ENCODE peak calls at places on chromosome 1, in six cellular contexts. L, Y, P, J, H and F are unnamed samples.

GRCh38 chr1:1237874-1238701 is 6.1 kb downstream of the B3GALT6 start:
- DNase-seq in L (no peak), Y (no peak), P (no peak), J (no peak), H (no peak), F (no peak)

GRCh38 chr1:63773815-63774616 is at the start of gene ROR1:
- DNase-seq in L (peak), Y (no peak), P (peak), J (peak), H (peak), F (peak)

GRCh38 chr1:214569357-214570004 is 18.1 kb upstream of the PTPN14 start:
- DNase-seq in L (no peak), Y (no peak), P (peak), J (no peak), H (no peak), F (no peak)

GRCh38 chr1:46767649-46768282 is 31.1 kb upstream of the CYP4B1 start:
- DNase-seq in L (peak), Y (no peak), P (no peak), J (no peak), H (no peak), F (no peak)

GRCh38 chr1:73943270-73943669 is 254.7 kb downstream of the LRRIQ3 start:
- DNase-seq in L (no peak), Y (no peak), P (no peak), J (no peak), H (no peak), F (no peak)

GRCh38 chr1:40036574-40036973 is 4.0 kb upstream of the CAP1 start:
- DNase-seq in L (no peak), Y (no peak), P (peak), J (peak), H (no peak), F (peak)

GRCh38 chr1:28056129-28056925 is 32.1 kb downstream of the EYA3 start:
- DNase-seq in L (peak), Y (no peak), P (no peak), J (no peak), H (no peak), F (no peak)

GRCh38 chr1:54805981-54806381 is 4.9 kb upstream of the TTC22 start:
- DNase-seq in L (no peak), Y (no peak), P (no peak), J (no peak), H (no peak), F (no peak)

GRCh38 chr1:60345621-60346020 is 272.1 kb upstream of the C1orf87 start:
- DNase-seq in L (no peak), Y (no peak), P (peak), J (no peak), H (no peak), F (no peak)

GRCh38 chr1:221171768-221172167 is 292.5 kb downstream of the HLX start:
- DNase-seq in L (no peak), Y (no peak), P (no peak), J (no peak), H (no peak), F (no peak)

GRCh38 chr1:62539028-62539447 is 58.3 kb upstream of the ANGPTL3 start:
- DNase-seq in L (no peak), Y (no peak), P (no peak), J (no peak), H (no peak), F (no peak)

GRCh38 chr1:116795482-116795829 is 41.2 kb downstream of the CD2 start:
- DNase-seq in L (no peak), Y (no peak), P (no peak), J (no peak), H (no peak), F (no peak)

GRCh38 chr1:15708486-15709137 is 24.5 kb downstream of the PLEKHM2 start:
- DNase-seq in L (no peak), Y (no peak), P (no peak), J (no peak), H (no peak), F (no peak)

GRCh38 chr1:168918860-168919741 is 187.4 kb upstream of the ATP1B1 start:
- DNase-seq in L (no peak), Y (no peak), P (no peak), J (no peak), H (no peak), F (no peak)
- H3K27ac ChIP-seq in L (no peak), Y (no peak), P (no peak), J (no peak), H (no peak), F (no peak)

DNA sequence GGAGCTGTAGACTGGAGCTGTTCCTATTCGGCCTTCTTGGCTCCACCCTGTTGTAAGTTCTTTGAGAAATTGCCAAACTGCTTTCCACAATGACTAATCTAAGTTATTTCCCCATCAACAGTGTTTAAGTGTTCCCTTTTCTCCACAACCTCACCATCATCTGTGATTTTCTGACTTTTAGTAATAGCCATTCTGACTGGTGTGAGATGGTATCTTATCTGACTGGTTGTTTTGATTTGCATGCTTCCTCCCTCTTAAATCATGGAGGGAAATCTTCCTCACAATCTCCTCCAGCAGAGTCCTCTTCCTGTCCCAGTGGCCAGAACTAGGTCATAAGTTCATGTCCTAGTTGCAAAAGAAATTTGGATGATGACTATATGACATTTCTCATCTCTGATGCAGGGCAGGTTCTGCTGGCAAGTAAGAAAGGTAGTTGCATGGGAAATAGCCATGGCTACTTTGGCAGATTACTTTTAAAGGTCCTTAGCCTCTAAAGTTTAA is 294.0 kb downstream of the LRRC40 start:
- DNase-seq in L (no peak), Y (no peak), P (peak), J (no peak), H (no peak), F (no peak)
- H3K27ac ChIP-seq in L (no peak), Y (no peak), P (peak), J (no peak), H (no peak), F (no peak)

GRCh38 chr1:11158291-11158690 is 30.9 kb upstream of the ANGPTL7 start:
- DNase-seq in L (no peak), Y (no peak), P (peak), J (no peak), H (no peak), F (no peak)
- H3K27ac ChIP-seq in L (no peak), Y (no peak), P (peak), J (peak), H (no peak), F (peak)

DNA sequence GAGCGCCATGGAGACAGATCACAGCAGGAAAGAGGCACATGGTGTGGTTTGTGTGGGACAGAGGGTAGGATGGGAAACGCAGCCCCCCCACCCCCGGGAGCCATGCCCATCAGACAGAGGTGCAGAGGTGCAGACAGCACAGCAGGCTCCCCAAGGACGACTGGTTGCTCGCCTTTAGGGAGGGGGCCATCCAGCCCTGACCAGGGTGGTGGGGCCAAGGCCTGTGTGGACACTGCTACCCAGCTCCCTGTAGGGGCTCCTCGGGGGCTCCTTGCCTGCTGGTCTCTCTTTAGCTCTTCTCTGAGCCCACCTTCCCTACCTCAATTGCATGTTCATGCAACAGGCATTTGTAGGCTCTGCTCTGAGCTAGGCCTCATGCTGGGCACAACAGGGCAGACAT is 3.7 kb downstream of the KCNAB2 start:
- DNase-seq in L (no peak), Y (no peak), P (no peak), J (no peak), H (no peak), F (no peak)
- H3K27ac ChIP-seq in L (no peak), Y (no peak), P (no peak), J (no peak), H (no peak), F (no peak)

DNA sequence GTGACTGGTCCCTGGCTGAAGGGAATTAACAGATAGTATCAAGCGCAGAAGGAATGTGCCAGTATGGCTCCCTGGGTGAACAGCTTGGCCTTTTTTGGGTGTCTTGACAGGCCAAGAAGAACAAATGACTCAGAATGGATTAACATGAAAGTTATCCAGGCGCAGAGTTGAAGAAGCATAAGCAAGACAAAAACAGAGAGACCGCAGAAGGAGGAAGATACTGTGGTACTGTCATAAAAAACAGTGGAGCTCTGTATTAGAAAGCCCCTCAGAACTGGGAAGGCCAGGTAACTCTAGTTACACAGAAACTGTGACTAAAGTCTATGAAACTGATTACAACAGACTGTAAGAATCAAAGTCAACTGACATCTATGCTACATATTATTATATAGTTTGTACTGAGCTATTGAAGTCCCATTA is 3.8 kb downstream of the RGS1 start:
- DNase-seq in L (no peak), Y (no peak), P (peak), J (no peak), H (no peak), F (no peak)
- H3K27ac ChIP-seq in L (no peak), Y (no peak), P (no peak), J (peak), H (no peak), F (no peak)

GRCh38 chr1:234730542-234731370 is 120.8 kb upstream of the IRF2BP2 start:
- DNase-seq in L (no peak), Y (peak), P (no peak), J (no peak), H (peak), F (no peak)
- H3K27ac ChIP-seq in L (no peak), Y (peak), P (peak), J (no peak), H (peak), F (no peak)

GRCh38 chr1:14519976-14520375 is 78.5 kb upstream of the KAZN start:
- DNase-seq in L (no peak), Y (no peak), P (peak), J (no peak), H (no peak), F (no peak)
- H3K27ac ChIP-seq in L (peak), Y (no peak), P (peak), J (no peak), H (no peak), F (no peak)

DNA sequence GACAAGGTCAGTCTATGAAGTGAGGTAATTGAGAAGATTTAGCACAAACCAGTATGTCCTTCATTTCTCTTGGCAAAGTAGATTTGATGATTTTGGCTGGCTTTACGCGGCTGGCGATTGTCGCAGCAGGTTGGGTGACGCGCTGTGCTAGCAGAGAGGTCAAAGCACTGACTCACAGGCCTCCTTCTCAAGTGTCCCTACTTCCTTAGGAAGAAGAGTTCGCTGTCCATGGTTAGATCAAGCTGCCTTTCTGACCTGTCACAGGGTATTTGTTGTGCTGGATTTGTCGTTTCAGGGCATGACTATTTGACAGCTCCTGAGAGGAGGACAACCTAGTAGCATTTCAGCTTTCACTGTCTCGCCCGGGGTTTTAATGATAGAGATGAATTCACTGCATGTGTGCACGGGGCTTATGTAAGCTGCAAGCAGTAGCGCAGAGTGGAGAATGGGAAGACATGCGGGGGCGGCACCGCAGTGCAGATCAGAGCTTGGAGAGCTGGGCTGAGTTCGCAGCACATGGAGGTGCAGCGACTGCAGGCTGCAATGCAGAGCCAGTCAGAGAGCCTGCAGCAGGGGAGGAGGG is 32.8 kb downstream of the XCL1 start:
- DNase-seq in L (no peak), Y (no peak), P (peak), J (peak), H (no peak), F (peak)
- H3K27ac ChIP-seq in L (no peak), Y (no peak), P (no peak), J (peak), H (no peak), F (peak)